ENCODE peak calls at places on chromosomes 2 and 18, in five cellular contexts. R, Z, O, J and M are unnamed samples.

GRCh38 chr2:159891917-159892691 is 94.1 kb upstream of the CD302 start:
- DNase-seq in Z (no peak), O (no peak), J (no peak), R (no peak), M (no peak)

GRCh38 chr2:23534756-23535155 is 149.8 kb downstream of the KLHL29 start:
- DNase-seq in O (no peak), R (no peak), Z (no peak), J (no peak), M (no peak)

GRCh38 chr2:12050381-12050780 is 303.9 kb downstream of the LPIN1 start:
- DNase-seq in Z (peak; percentile 31), R (peak; percentile 84), J (no peak), O (no peak), M (no peak)

GRCh38 chr2:181807526-181807925 is 84.0 kb upstream of the ITPRID2 start:
- DNase-seq in O (no peak), J (no peak), R (no peak), Z (no peak), M (no peak)

GRCh38 chr2:174247474-174248186 is 702 bp downstream of the OLA1 start:
- DNase-seq in J (no peak), O (no peak), R (no peak), Z (no peak), M (no peak)

GRCh38 chr2:73291461-73292315 is 1.7 kb downstream of the EGR4 start:
- DNase-seq in O (no peak), Z (peak; percentile 13), R (no peak), J (peak; percentile 22), M (no peak)

GRCh38 chr18:36287653-36288052 is 9.9 kb upstream of the FHOD3 start:
- DNase-seq in R (no peak), O (no peak), Z (no peak), J (no peak), M (no peak)

GRCh38 chr2:127638361-127639110 is 7.4 kb upstream of the GPR17 start:
- DNase-seq in R (no peak), Z (no peak), J (peak; percentile 14), O (no peak), M (no peak)

GRCh38 chr2:62554440-62554839 is 48.4 kb upstream of the TMEM17 start:
- DNase-seq in O (no peak), R (no peak), Z (no peak), J (no peak), M (no peak)

GRCh38 chr18:42030586-42031182 is 75.7 kb downstream of the PIK3C3 start:
- DNase-seq in R (no peak), J (no peak), Z (peak; percentile 58), O (no peak), M (peak; percentile 9)

GRCh38 chr2:190062053-190062452 is 476 bp downstream of the MSTN start:
- DNase-seq in J (no peak), R (no peak), Z (no peak), O (no peak), M (no peak)

GRCh38 chr18:79630266-79631095 is 49.1 kb upstream of the CTDP1 start:
- DNase-seq in R (no peak), O (no peak), J (no peak), Z (no peak), M (no peak)

GRCh38 chr2:61125798-61126197 is 36.2 kb upstream of the C2orf74 start:
- DNase-seq in J (no peak), Z (no peak), O (no peak), R (no peak), M (no peak)

GRCh38 chr2:144332356-144333143 is 187.4 kb downstream of the ZEB2 start:
- DNase-seq in O (peak; percentile 65), Z (peak; percentile 90), R (peak; percentile 65), J (peak; percentile 89), M (peak; percentile 93)

GRCh38 chr2:88824951-88825350 is 133.5 kb downstream of the RPIA start:
- DNase-seq in O (no peak), J (no peak), Z (no peak), R (no peak), M (no peak)

GRCh38 chr18:48607049-48607984 is 68.5 kb downstream of the CTIF start:
- DNase-seq in R (no peak), O (no peak), Z (peak; percentile 10), J (no peak), M (peak; percentile 39)

GRCh38 chr2:84487298-84487996 is 28.4 kb upstream of the SUCLG1 start:
- DNase-seq in Z (no peak), R (no peak), J (no peak), O (no peak), M (no peak)

GRCh38 chr2:119005565-119005964 is 63.6 kb downstream of the MARCO start:
- DNase-seq in Z (no peak), O (no peak), R (no peak), J (no peak), M (no peak)

GRCh38 chr18:55407191-55407590 is 180.8 kb downstream of the TCF4 start:
- DNase-seq in Z (no peak), R (no peak), O (no peak), J (no peak), M (no peak)

GRCh38 chr2:174815524-174815923 is 51.3 kb upstream of the CHRNA1 start:
- DNase-seq in Z (no peak), J (no peak), O (no peak), R (no peak), M (no peak)

GRCh38 chr2:85291425-85292023 is 36.3 kb downstream of the TGOLN2 start:
- DNase-seq in Z (no peak), J (no peak), R (no peak), O (no peak), M (no peak)

GRCh38 chr18:52312321-52312720 is 27.7 kb upstream of the DCC start:
- DNase-seq in O (no peak), R (no peak), J (no peak), Z (no peak), M (no peak)

GRCh38 chr18:69715322-69715721 is 232.4 kb downstream of the CD226 start:
- DNase-seq in O (no peak), R (no peak), Z (no peak), J (no peak), M (no peak)

GRCh38 chr18:60554961-60555360 is 182.4 kb upstream of the MC4R start:
- DNase-seq in R (no peak), O (no peak), Z (no peak), J (no peak), M (no peak)

GRCh38 chr2:189022002-189022401 is 47.8 kb downstream of the COL3A1 start:
- DNase-seq in Z (no peak), R (no peak), J (no peak), O (no peak), M (no peak)